ENCODE peak calls at places on chromosomes 11 and 22, in four cellular contexts. One of them, this sample, is unnamed.

GRCh38 chr11:27807594-27807993 is 107.3 kb upstream of the BDNF start:
- DNase-seq in aorta: no peak
- DNase-seq in foreskin fibroblast: peak; percentile 20
- DNase-seq in effector memory CD4-positive, alpha-beta T cell: no peak
- DNase-seq in this sample: peak; percentile 57

GRCh38 chr11:102357116-102357515 is 10.1 kb downstream of the BIRC2 start:
- DNase-seq in aorta: no peak
- DNase-seq in foreskin fibroblast: no peak
- DNase-seq in effector memory CD4-positive, alpha-beta T cell: no peak
- DNase-seq in this sample: no peak

GRCh38 chr22:31635638-31636306 is 26.2 kb downstream of the PISD start:
- DNase-seq in foreskin fibroblast: no peak
- DNase-seq in aorta: no peak
- DNase-seq in effector memory CD4-positive, alpha-beta T cell: no peak
- DNase-seq in this sample: no peak

GRCh38 chr11:66327171-66328035 is 8.8 kb downstream of the RIN1 start:
- DNase-seq in foreskin fibroblast: peak; percentile 72
- DNase-seq in aorta: peak; percentile 63
- DNase-seq in effector memory CD4-positive, alpha-beta T cell: no peak
- DNase-seq in this sample: peak; percentile 67

GRCh38 chr11:69463892-69464620 is 17.4 kb upstream of the LINC01488 start:
- DNase-seq in effector memory CD4-positive, alpha-beta T cell: no peak
- DNase-seq in aorta: peak; percentile 43
- DNase-seq in foreskin fibroblast: no peak
- DNase-seq in this sample: no peak

GRCh38 chr11:61841636-61842332 is 13.7 kb downstream of the FADS2 start:
- DNase-seq in foreskin fibroblast: no peak
- DNase-seq in aorta: peak; percentile 60
- DNase-seq in effector memory CD4-positive, alpha-beta T cell: no peak
- DNase-seq in this sample: no peak

GRCh38 chr11:126344291-126344970 is 11.1 kb upstream of the ST3GAL4 start:
- DNase-seq in aorta: no peak
- DNase-seq in effector memory CD4-positive, alpha-beta T cell: no peak
- DNase-seq in foreskin fibroblast: no peak
- DNase-seq in this sample: no peak

GRCh38 chr22:49983148-49984042 is 22.8 kb downstream of the PIM3 start:
- DNase-seq in foreskin fibroblast: no peak
- DNase-seq in effector memory CD4-positive, alpha-beta T cell: no peak
- DNase-seq in aorta: peak; percentile 75
- DNase-seq in this sample: no peak

GRCh38 chr22:45731798-45732495 is 60.3 kb downstream of the ATXN10 start:
- DNase-seq in aorta: no peak
- DNase-seq in foreskin fibroblast: no peak
- DNase-seq in effector memory CD4-positive, alpha-beta T cell: no peak
- DNase-seq in this sample: peak; percentile 52

GRCh38 chr11:11524436-11525038 is 97.3 kb downstream of the GALNT18 start:
- DNase-seq in effector memory CD4-positive, alpha-beta T cell: no peak
- DNase-seq in foreskin fibroblast: no peak
- DNase-seq in aorta: no peak
- DNase-seq in this sample: no peak

GRCh38 chr22:36373258-36373579 is 14.5 kb downstream of the MYH9 start:
- DNase-seq in effector memory CD4-positive, alpha-beta T cell: no peak
- DNase-seq in aorta: peak; percentile 77
- DNase-seq in foreskin fibroblast: no peak
- DNase-seq in this sample: no peak

GRCh38 chr11:120331301-120331966 is 4.8 kb upstream of the ARHGEF12 start:
- DNase-seq in effector memory CD4-positive, alpha-beta T cell: no peak
- DNase-seq in aorta: no peak
- DNase-seq in foreskin fibroblast: peak; percentile 84
- DNase-seq in this sample: peak; percentile 95

GRCh38 chr11:120333801-120334200 is 2.4 kb upstream of the ARHGEF12 start:
- DNase-seq in aorta: no peak
- DNase-seq in foreskin fibroblast: no peak
- DNase-seq in effector memory CD4-positive, alpha-beta T cell: no peak
- DNase-seq in this sample: no peak

GRCh38 chr11:120334894-120335462 is 1.2 kb upstream of the ARHGEF12 start:
- DNase-seq in foreskin fibroblast: peak; percentile 80
- DNase-seq in effector memory CD4-positive, alpha-beta T cell: no peak
- DNase-seq in aorta: no peak
- DNase-seq in this sample: peak; percentile 98

GRCh38 chr11:120334332-120334731 is 1.9 kb upstream of the ARHGEF12 start:
- DNase-seq in aorta: no peak
- DNase-seq in foreskin fibroblast: no peak
- DNase-seq in effector memory CD4-positive, alpha-beta T cell: no peak
- DNase-seq in this sample: no peak

GRCh38 chr11:120332822-120333716 is 3.1 kb upstream of the ARHGEF12 start:
- DNase-seq in foreskin fibroblast: no peak
- DNase-seq in aorta: no peak
- DNase-seq in effector memory CD4-positive, alpha-beta T cell: no peak
- DNase-seq in this sample: peak; percentile 12
- H3K4me3 ChIP-seq in foreskin fibroblast: no peak overlapping the region
- H3K4me3 ChIP-seq in aorta: no peak overlapping the region
- H3K4me3 ChIP-seq in effector memory CD4-positive, alpha-beta T cell: no peak overlapping the region
- H3K4me3 ChIP-seq in this sample: no peak overlapping the region

GRCh38 chr11:64891880-64892279 is 13.5 kb upstream of the EHD1 start:
- DNase-seq in effector memory CD4-positive, alpha-beta T cell: no peak
- DNase-seq in aorta: no peak
- DNase-seq in foreskin fibroblast: no peak
- DNase-seq in this sample: no peak
- H3K4me3 ChIP-seq in effector memory CD4-positive, alpha-beta T cell: no peak overlapping the region
- H3K4me3 ChIP-seq in aorta: no peak overlapping the region
- H3K4me3 ChIP-seq in foreskin fibroblast: no peak overlapping the region
- H3K4me3 ChIP-seq in this sample: no peak overlapping the region

DNA sequence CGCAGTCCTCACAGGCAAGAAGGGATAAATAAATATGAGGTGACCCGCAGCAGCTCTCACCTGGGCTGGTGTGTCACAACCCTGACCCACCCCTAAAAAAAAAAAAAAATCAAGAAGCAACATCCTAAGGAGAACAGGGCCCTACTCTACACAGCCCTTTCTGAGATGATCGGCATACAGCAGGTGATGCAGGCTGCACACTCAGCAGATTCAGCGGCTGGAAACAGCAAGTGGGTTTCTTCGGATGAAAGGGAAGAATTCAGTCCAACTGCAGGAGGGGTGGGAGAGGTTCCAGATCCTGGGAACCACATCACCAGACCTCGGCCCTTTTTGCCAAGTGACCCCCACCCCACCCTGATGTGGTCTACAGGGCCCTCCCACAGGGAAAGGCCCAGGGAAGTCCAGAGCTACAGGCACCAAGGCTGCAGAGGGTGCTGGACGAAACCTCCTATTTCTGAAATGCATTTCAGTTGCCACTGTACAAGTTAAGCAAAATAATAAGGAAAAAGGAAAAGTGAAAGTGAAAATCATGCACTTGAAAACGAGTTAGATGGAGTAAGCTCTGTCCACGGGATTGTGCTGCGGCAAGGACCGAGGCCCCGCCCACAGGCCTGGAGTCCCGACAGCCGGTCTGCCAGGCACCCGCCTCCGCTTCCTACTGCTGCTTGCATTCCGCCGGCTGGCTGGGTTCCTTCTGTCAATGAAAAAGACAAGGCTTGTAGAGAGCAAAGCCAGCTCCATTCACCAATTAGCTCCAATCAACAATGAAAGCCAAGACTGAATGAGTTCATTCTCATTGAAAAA is 15.9 kb upstream of the PHLDA2 start:
- DNase-seq in foreskin fibroblast: peak; percentile 90
- DNase-seq in aorta: peak; percentile 96
- DNase-seq in effector memory CD4-positive, alpha-beta T cell: no peak
- DNase-seq in this sample: peak; percentile 94
- H3K4me3 ChIP-seq in foreskin fibroblast: peak overlapping the region; percentile 28
- H3K4me3 ChIP-seq in aorta: no peak overlapping the region
- H3K4me3 ChIP-seq in effector memory CD4-positive, alpha-beta T cell: no peak overlapping the region
- H3K4me3 ChIP-seq in this sample: peak overlapping the region; percentile 57

GRCh38 chr11:35619754-35620640 is 1.7 kb downstream of the FJX1 start:
- DNase-seq in foreskin fibroblast: peak; percentile 21
- DNase-seq in aorta: peak; percentile 77
- DNase-seq in effector memory CD4-positive, alpha-beta T cell: no peak
- DNase-seq in this sample: peak; percentile 49
- H3K4me3 ChIP-seq in foreskin fibroblast: peak overlapping the region; percentile 64
- H3K4me3 ChIP-seq in aorta: no peak overlapping the region
- H3K4me3 ChIP-seq in effector memory CD4-positive, alpha-beta T cell: peak overlapping the region; percentile 46
- H3K4me3 ChIP-seq in this sample: peak overlapping the region; percentile 79

GRCh38 chr11:46240371-46240770 is 37.1 kb upstream of the CREB3L1 start:
- DNase-seq in aorta: no peak
- DNase-seq in foreskin fibroblast: no peak
- DNase-seq in effector memory CD4-positive, alpha-beta T cell: no peak
- DNase-seq in this sample: peak; percentile 12

GRCh38 chr11:46240861-46241260 is 36.6 kb upstream of the CREB3L1 start:
- DNase-seq in effector memory CD4-positive, alpha-beta T cell: no peak
- DNase-seq in aorta: no peak
- DNase-seq in foreskin fibroblast: no peak
- DNase-seq in this sample: no peak

GRCh38 chr11:46243796-46244109 is 33.7 kb upstream of the CREB3L1 start:
- DNase-seq in effector memory CD4-positive, alpha-beta T cell: no peak
- DNase-seq in aorta: no peak
- DNase-seq in foreskin fibroblast: no peak
- DNase-seq in this sample: no peak

GRCh38 chr11:46242961-46243795 is 34.3 kb upstream of the CREB3L1 start:
- DNase-seq in foreskin fibroblast: peak; percentile 94
- DNase-seq in effector memory CD4-positive, alpha-beta T cell: peak; percentile 74
- DNase-seq in aorta: peak; percentile 98
- DNase-seq in this sample: peak; percentile 98

GRCh38 chr11:46242462-46242960 is 35.0 kb upstream of the CREB3L1 start:
- DNase-seq in aorta: no peak
- DNase-seq in foreskin fibroblast: no peak
- DNase-seq in effector memory CD4-positive, alpha-beta T cell: no peak
- DNase-seq in this sample: no peak
- H3K4me3 ChIP-seq in aorta: no peak overlapping the region
- H3K4me3 ChIP-seq in foreskin fibroblast: peak overlapping the region; percentile 39
- H3K4me3 ChIP-seq in effector memory CD4-positive, alpha-beta T cell: no peak overlapping the region
- H3K4me3 ChIP-seq in this sample: peak overlapping the region; percentile 35

GRCh38 chr22:17978027-17978426 is 46.3 kb downstream of the MICAL3 start:
- DNase-seq in effector memory CD4-positive, alpha-beta T cell: no peak
- DNase-seq in foreskin fibroblast: no peak
- DNase-seq in aorta: no peak
- DNase-seq in this sample: no peak

GRCh38 chr22:17980013-17980510 is 44.3 kb downstream of the MICAL3 start:
- DNase-seq in effector memory CD4-positive, alpha-beta T cell: no peak
- DNase-seq in foreskin fibroblast: no peak
- DNase-seq in aorta: no peak
- DNase-seq in this sample: no peak

GRCh38 chr22:17982572-17983141 is 41.7 kb downstream of the MICAL3 start:
- DNase-seq in foreskin fibroblast: no peak
- DNase-seq in aorta: no peak
- DNase-seq in effector memory CD4-positive, alpha-beta T cell: no peak
- DNase-seq in this sample: no peak

GRCh38 chr22:17981497-17981896 is 42.9 kb downstream of the MICAL3 start:
- DNase-seq in foreskin fibroblast: no peak
- DNase-seq in effector memory CD4-positive, alpha-beta T cell: no peak
- DNase-seq in aorta: no peak
- DNase-seq in this sample: no peak

DNA sequence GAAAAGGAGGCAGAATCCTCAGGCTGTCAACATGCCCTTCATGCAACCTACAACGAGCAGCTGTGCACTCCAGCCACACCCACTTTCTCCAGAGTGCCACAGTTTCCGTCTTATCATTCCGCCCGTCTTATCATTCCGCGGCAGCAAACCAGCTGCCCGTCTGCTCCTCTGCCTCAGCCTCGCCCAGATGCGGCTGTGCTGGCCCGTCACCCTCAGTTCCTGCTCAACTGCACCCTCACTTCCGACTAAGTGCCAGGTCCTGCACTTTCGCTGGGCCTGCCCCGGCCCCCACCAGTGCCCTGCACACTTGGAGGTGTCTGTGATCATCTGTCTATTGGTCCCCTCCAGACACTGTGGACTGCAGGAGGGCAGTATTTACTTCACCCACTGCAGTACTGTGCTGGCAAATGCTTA is 43.7 kb downstream of the MICAL3 start:
- DNase-seq in aorta: no peak
- DNase-seq in foreskin fibroblast: no peak
- DNase-seq in effector memory CD4-positive, alpha-beta T cell: no peak
- DNase-seq in this sample: peak; percentile 47
- H3K4me3 ChIP-seq in aorta: no peak overlapping the region
- H3K4me3 ChIP-seq in foreskin fibroblast: no peak overlapping the region
- H3K4me3 ChIP-seq in effector memory CD4-positive, alpha-beta T cell: peak overlapping the region; percentile 34
- H3K4me3 ChIP-seq in this sample: peak overlapping the region; percentile 6

GRCh38 chr22:17945156-17945850 is 79.1 kb downstream of the MICAL3 start:
- DNase-seq in effector memory CD4-positive, alpha-beta T cell: no peak
- DNase-seq in aorta: no peak
- DNase-seq in foreskin fibroblast: no peak
- DNase-seq in this sample: no peak
- H3K4me3 ChIP-seq in effector memory CD4-positive, alpha-beta T cell: no peak overlapping the region
- H3K4me3 ChIP-seq in aorta: no peak overlapping the region
- H3K4me3 ChIP-seq in foreskin fibroblast: no peak overlapping the region
- H3K4me3 ChIP-seq in this sample: no peak overlapping the region

DNA sequence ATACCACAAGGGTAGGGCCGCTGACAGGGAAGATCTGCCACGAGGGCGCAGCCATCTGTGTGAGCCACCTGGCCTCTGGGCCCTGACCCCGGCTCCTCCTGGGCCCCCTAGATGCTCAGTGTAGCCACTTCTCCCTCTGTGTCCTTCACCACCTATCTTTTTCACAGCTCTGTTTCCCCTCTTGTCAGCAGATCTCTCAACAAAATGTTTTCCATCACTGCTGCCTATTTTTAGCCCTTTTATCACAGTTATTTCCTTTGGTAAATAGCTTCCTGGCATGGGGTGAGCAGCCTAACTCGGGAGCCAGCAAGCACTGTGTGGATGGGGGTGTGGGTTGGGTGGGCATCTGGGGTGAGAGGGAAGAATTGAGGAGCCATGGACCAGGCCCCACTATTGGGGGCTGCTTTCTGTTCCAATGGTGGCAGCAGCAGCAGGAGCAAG is 135.2 kb upstream of the NAV2 start:
- DNase-seq in foreskin fibroblast: no peak
- DNase-seq in aorta: no peak
- DNase-seq in effector memory CD4-positive, alpha-beta T cell: no peak
- DNase-seq in this sample: peak; percentile 48
- H3K4me3 ChIP-seq in foreskin fibroblast: peak overlapping the region; percentile 2
- H3K4me3 ChIP-seq in aorta: no peak overlapping the region
- H3K4me3 ChIP-seq in effector memory CD4-positive, alpha-beta T cell: no peak overlapping the region
- H3K4me3 ChIP-seq in this sample: peak overlapping the region; percentile 12

GRCh38 chr11:94734563-94735275 is 33.4 kb upstream of the AMOTL1 start:
- DNase-seq in effector memory CD4-positive, alpha-beta T cell: no peak
- DNase-seq in aorta: no peak
- DNase-seq in foreskin fibroblast: no peak
- DNase-seq in this sample: no peak
- H3K4me3 ChIP-seq in effector memory CD4-positive, alpha-beta T cell: no peak overlapping the region
- H3K4me3 ChIP-seq in aorta: no peak overlapping the region
- H3K4me3 ChIP-seq in foreskin fibroblast: no peak overlapping the region
- H3K4me3 ChIP-seq in this sample: no peak overlapping the region

GRCh38 chr11:103845331-103845730 is 191.1 kb upstream of the DDI1 start:
- DNase-seq in foreskin fibroblast: no peak
- DNase-seq in effector memory CD4-positive, alpha-beta T cell: no peak
- DNase-seq in aorta: no peak
- DNase-seq in this sample: peak; percentile 57
- H3K4me3 ChIP-seq in foreskin fibroblast: no peak overlapping the region
- H3K4me3 ChIP-seq in effector memory CD4-positive, alpha-beta T cell: no peak overlapping the region
- H3K4me3 ChIP-seq in aorta: no peak overlapping the region
- H3K4me3 ChIP-seq in this sample: no peak overlapping the region